ENCODE peak calls at places on chromosomes 2 and 18, in seven cellular contexts. R, I, K, D, V, B and L are unnamed samples.

GRCh38 chr2:225010804-225011203 is 31.5 kb downstream of the DOCK10 start:
- DNase-seq in R (no peak), I (no peak), K (no peak), D (no peak), V (no peak), B (no peak), L (no peak)

GRCh38 chr2:26195006-26195961 is 22.4 kb downstream of the GAREM2 start:
- DNase-seq in R (no peak), I (no peak), K (no peak), D (no peak), V (no peak), B (no peak), L (no peak)

GRCh38 chr2:10524341-10524740 is 76.2 kb upstream of the ODC1 start:
- DNase-seq in R (no peak), I (no peak), K (no peak), D (no peak), V (no peak), B (no peak), L (no peak)

GRCh38 chr2:74206180-74206688 is 7.8 kb downstream of the MTHFD2 start:
- DNase-seq in R (peak), I (no peak), K (no peak), D (no peak), V (peak), B (no peak), L (peak)

GRCh38 chr18:48929212-48929612 is 21.6 kb downstream of the SMAD7 start:
- DNase-seq in R (no peak), I (no peak), K (no peak), D (no peak), V (no peak), B (no peak), L (no peak)

GRCh38 chr2:233892793-233893192 is 24.4 kb upstream of the TRPM8 start:
- DNase-seq in R (no peak), I (no peak), K (no peak), D (no peak), V (no peak), B (peak), L (no peak)

GRCh38 chr2:154740360-154740759 is 41.9 kb downstream of the KCNJ3 start:
- DNase-seq in R (no peak), I (no peak), K (no peak), D (no peak), V (no peak), B (no peak), L (no peak)

GRCh38 chr2:218811382-218811781 is 20.2 kb downstream of the PRKAG3 start:
- DNase-seq in R (no peak), I (no peak), K (no peak), D (no peak), V (no peak), B (no peak), L (no peak)

GRCh38 chr2:174004900-174005605 is 39.9 kb upstream of the SP3 start:
- DNase-seq in R (no peak), I (peak), K (no peak), D (no peak), V (no peak), B (no peak), L (peak)

GRCh38 chr2:156317631-156318030 is 14.9 kb downstream of the NR4A2 start:
- DNase-seq in R (no peak), I (no peak), K (no peak), D (no peak), V (no peak), B (no peak), L (no peak)

GRCh38 chr2:76391663-76392062 is 680.9 kb upstream of the GCFC2 start:
- DNase-seq in R (no peak), I (peak), K (no peak), D (no peak), V (no peak), B (no peak), L (no peak)

GRCh38 chr2:22694856-22695255 is 690.1 kb upstream of the KLHL29 start:
- DNase-seq in R (no peak), I (no peak), K (no peak), D (no peak), V (no peak), B (no peak), L (no peak)

GRCh38 chr2:71614976-71615768 is 161.8 kb downstream of the DYSF start:
- DNase-seq in R (no peak), I (peak), K (no peak), D (peak), V (no peak), B (no peak), L (no peak)

GRCh38 chr2:641501-642430 is 35.4 kb downstream of the TMEM18 start:
- DNase-seq in R (no peak), I (no peak), K (no peak), D (no peak), V (no peak), B (peak), L (no peak)

GRCh38 chr2:127658641-127659407 is 12.9 kb downstream of the GPR17 start:
- DNase-seq in R (no peak), I (peak), K (no peak), D (peak), V (no peak), B (no peak), L (no peak)

GRCh38 chr2:3001595-3002184 is 375.9 kb downstream of the EIPR1 start:
- DNase-seq in R (no peak), I (no peak), K (no peak), D (peak), V (no peak), B (peak), L (peak)

GRCh38 chr2:9408641-9409151 is 14.6 kb downstream of the ITGB1BP1 start:
- DNase-seq in R (no peak), I (no peak), K (no peak), D (peak), V (no peak), B (no peak), L (no peak)

GRCh38 chr18:63236417-63236816 is 83.2 kb downstream of the BCL2 start:
- DNase-seq in R (no peak), I (peak), K (no peak), D (no peak), V (no peak), B (no peak), L (no peak)

GRCh38 chr2:79975791-79976565 is 328.6 kb downstream of the LRRTM1 start:
- DNase-seq in R (no peak), I (no peak), K (no peak), D (no peak), V (no peak), B (no peak), L (no peak)

GRCh38 chr2:240508832-240509545 is 48.8 kb downstream of the ANKMY1 start:
- DNase-seq in R (no peak), I (no peak), K (no peak), D (no peak), V (no peak), B (no peak), L (no peak)

GRCh38 chr2:64615206-64615763 is 38.4 kb downstream of the SERTAD2 start:
- DNase-seq in R (no peak), I (no peak), K (no peak), D (no peak), V (no peak), B (no peak), L (no peak)

GRCh38 chr18:63397349-63397748 is 24.9 kb downstream of the VPS4B start:
- DNase-seq in R (no peak), I (no peak), K (no peak), D (no peak), V (no peak), B (no peak), L (no peak)

GRCh38 chr2:117330611-117331010 is 483.9 kb upstream of the DDX18 start:
- DNase-seq in R (no peak), I (no peak), K (no peak), D (no peak), V (no peak), B (peak), L (no peak)

GRCh38 chr2:28527196-28527595 is 31.3 kb downstream of the PLB1 start:
- DNase-seq in R (no peak), I (no peak), K (no peak), D (no peak), V (no peak), B (no peak), L (no peak)
- TF ChIP-seq CTCF in R (no peak), I (no peak), K (no peak), D (no peak), V (no peak), B (no peak), L (no peak)

GRCh38 chr18:33444699-33445098 is 4.2 kb upstream of the CCDC178 start:
- DNase-seq in R (no peak), I (no peak), K (no peak), D (no peak), V (no peak), B (no peak), L (no peak)

GRCh38 chr18:33440011-33440383 is 524 bp downstream of the CCDC178 start:
- DNase-seq in R (no peak), I (no peak), K (peak), D (peak), V (no peak), B (no peak), L (peak)

GRCh38 chr18:33440384-33441043 is at the start of gene CCDC178:
- DNase-seq in R (no peak), I (peak), K (peak), D (peak), V (no peak), B (no peak), L (no peak)
- TF ChIP-seq CTCF in R (no peak), I (peak), K (peak), D (no peak), V (no peak), B (no peak), L (no peak)

GRCh38 chr2:38590053-38590452 is 12.7 kb downstream of the HNRNPLL start:
- DNase-seq in R (no peak), I (no peak), K (no peak), D (no peak), V (no peak), B (no peak), L (no peak)
- TF ChIP-seq CTCF in R (peak), I (no peak), K (peak), D (no peak), V (peak), B (no peak), L (no peak)

GRCh38 chr18:47427951-47428350 is 176.5 kb upstream of the SKOR2 start:
- DNase-seq in R (no peak), I (no peak), K (no peak), D (no peak), V (no peak), B (no peak), L (no peak)
- TF ChIP-seq CTCF in R (no peak), I (no peak), K (no peak), D (no peak), V (no peak), B (no peak), L (no peak)